ENCODE peak calls at places on chromosomes 13 and 19, in ten cellular contexts. Q is HL-60, I is kidney, N is mesothelial cell of epicardium, S is fibroblast of villous mesenchyme, W is dorsolateral prefrontal cortex, E is WTC11, R is AG09309, P is astrocyte of the cerebellum, T is omental fat pad. C is an unnamed sample.

GRCh38 chr13:46656786-46657185 is 103.8 kb downstream of the LRCH1 start:
- DNase-seq in Q (no peak), I (no peak), N (no peak), S (no peak), W (no peak), E (no peak), R (no peak), P (no peak), T (no peak), C (no peak)

GRCh38 chr19:56403261-56403660 is 871 bp upstream of the ZNF583 start:
- DNase-seq in Q (no peak), I (no peak), N (no peak), S (peak), W (no peak), E (no peak), R (no peak), P (no peak), T (no peak), C (no peak)

GRCh38 chr19:41910992-41911888 is 17.0 kb downstream of the ERFL start:
- DNase-seq in Q (no peak), I (peak), N (no peak), S (no peak), W (no peak), E (no peak), R (no peak), P (no peak), T (no peak), C (no peak)

GRCh38 chr13:34413538-34414210 is 528.4 kb upstream of the NBEA start:
- DNase-seq in Q (no peak), I (no peak), N (no peak), S (no peak), W (no peak), E (no peak), R (no peak), P (no peak), T (no peak), C (no peak)

GRCh38 chr19:2552859-2553258 is 76.9 kb downstream of the GADD45B start:
- DNase-seq in Q (peak), I (peak), N (no peak), S (peak), W (peak), E (no peak), R (no peak), P (no peak), T (no peak), C (no peak)

GRCh38 chr19:52640916-52641315 is 2.8 kb upstream of the ZNF83 start:
- DNase-seq in Q (no peak), I (no peak), N (no peak), S (peak), W (no peak), E (peak), R (no peak), P (no peak), T (no peak), C (no peak)

GRCh38 chr13:26050568-26051230 is 1.1 kb downstream of the SHISA2 start:
- DNase-seq in Q (no peak), I (peak), N (peak), S (no peak), W (peak), E (peak), R (no peak), P (no peak), T (no peak), C (peak)

GRCh38 chr19:32188921-32189320 is 156.5 kb upstream of the ZNF507 start:
- DNase-seq in Q (no peak), I (no peak), N (peak), S (no peak), W (no peak), E (no peak), R (no peak), P (no peak), T (no peak), C (no peak)

GRCh38 chr19:38684078-38684861 is 36.8 kb downstream of the ACTN4 start:
- DNase-seq in Q (peak), I (peak), N (no peak), S (peak), W (no peak), E (no peak), R (peak), P (peak), T (no peak), C (no peak)

GRCh38 chr19:40348125-40348913 is at the start of the genes C19orf47 and PLD3:
- DNase-seq in Q (peak), I (peak), N (peak), S (peak), W (peak), E (peak), R (peak), P (peak), T (peak), C (peak)
- TF ChIP-seq CTCF in Q (no peak), I (no peak), N (no peak), S (no peak), W (no peak), E (no peak), R (no peak), P (no peak), T (no peak), C (no peak)

GRCh38 chr19:17333611-17334413 is 843 bp downstream of the ANO8 start:
- DNase-seq in Q (peak), I (no peak), N (no peak), S (peak), W (no peak), E (peak), R (no peak), P (peak), T (no peak), C (no peak)
- TF ChIP-seq CTCF in Q (no peak), I (no peak), N (no peak), S (no peak), W (no peak), E (no peak), R (no peak), P (no peak), T (no peak), C (no peak)

DNA sequence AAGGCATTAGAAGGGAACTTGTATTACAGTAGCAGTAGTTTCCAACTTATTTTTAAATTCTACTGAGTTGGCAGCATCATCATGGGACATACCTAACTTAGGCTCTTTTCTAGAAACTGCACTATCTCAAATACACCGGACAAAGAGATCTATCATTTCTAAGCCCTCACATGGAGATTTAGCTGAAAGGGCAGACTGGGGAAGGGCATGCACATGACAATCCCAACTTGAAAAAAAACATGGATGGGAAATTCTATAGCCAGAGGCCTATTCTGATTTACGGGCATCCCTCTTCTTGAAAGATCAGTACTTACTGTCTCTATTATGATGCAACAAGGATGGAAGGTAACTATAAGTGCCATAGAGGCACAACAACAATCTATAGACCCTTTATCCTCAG is 1328.6 kb downstream of the UQCRFS1 start:
- DNase-seq in Q (no peak), I (no peak), N (no peak), S (no peak), W (no peak), E (no peak), R (no peak), P (no peak), T (no peak), C (no peak)
- TF ChIP-seq CTCF in Q (no peak), I (no peak), N (no peak), S (no peak), W (no peak), E (no peak), R (no peak), P (no peak), T (no peak), C (no peak)

DNA sequence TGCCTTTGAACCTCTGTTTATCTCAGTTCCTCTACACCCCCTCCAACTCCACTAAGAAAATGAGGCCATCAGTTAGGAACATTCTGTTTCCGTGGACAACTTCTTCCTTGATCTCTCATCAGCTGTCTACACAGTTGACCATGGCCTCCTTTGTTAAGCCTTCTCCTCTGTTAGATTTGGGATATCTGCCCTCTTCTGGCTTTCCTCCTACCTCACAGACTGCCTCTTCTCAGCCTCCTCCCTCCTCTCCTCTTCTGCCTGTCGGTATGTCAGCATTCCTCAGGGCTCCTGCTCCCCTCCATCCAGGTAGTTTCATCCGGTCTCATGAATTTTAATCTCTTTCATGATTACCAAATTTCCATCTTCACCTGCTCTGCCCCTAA is 454.9 kb downstream of the FOXO1 start:
- DNase-seq in Q (no peak), I (no peak), N (no peak), S (no peak), W (no peak), E (no peak), R (no peak), P (no peak), T (no peak), C (no peak)
- TF ChIP-seq CTCF in Q (no peak), I (no peak), N (no peak), S (no peak), W (no peak), E (no peak), R (no peak), P (no peak), T (no peak), C (no peak)

GRCh38 chr13:109738298-109738746 is 48.1 kb downstream of the IRS2 start:
- DNase-seq in Q (no peak), I (no peak), N (no peak), S (no peak), W (no peak), E (no peak), R (no peak), P (no peak), T (no peak), C (no peak)
- TF ChIP-seq CTCF in Q (no peak), I (no peak), N (no peak), S (no peak), W (no peak), E (no peak), R (no peak), P (no peak), T (no peak), C (no peak)